ENCODE peak calls at places on chromosomes 4 and X, in seven cellular contexts. B is fibroblast of lung, Q is fibroblast of mammary gland, G is esophagus squamous epithelium, J is AG04450, W is thyroid gland, U is tibial artery. K is an unnamed sample.

GRCh38 chrX:155334486-155335316 is at the start of gene CLIC2:
- DNase-seq in B (peak; percentile 84), W (peak; percentile 67), U (no peak), Q (peak; percentile 95), J (peak; percentile 59), G (no peak), K (no peak)

GRCh38 chr4:76277667-76278066 is 26.1 kb downstream of the FAM47E start:
- DNase-seq in B (no peak), G (no peak), W (no peak), U (no peak), J (no peak), Q (no peak), K (no peak)

GRCh38 chr4:6001965-6002833 is 16.0 kb downstream of the C4orf50 start:
- DNase-seq in B (no peak), J (no peak), Q (no peak), W (no peak), U (peak; percentile 31), G (no peak), K (no peak)

GRCh38 chr4:14180983-14181601 is 553.6 kb upstream of the BOD1L1 start:
- DNase-seq in G (no peak), J (no peak), W (no peak), B (no peak), U (no peak), Q (no peak), K (no peak)

GRCh38 chrX:116240446-116240845 is 69.9 kb downstream of the AGTR2 start:
- DNase-seq in B (peak; percentile 67), U (no peak), W (no peak), G (no peak), Q (peak; percentile 20), J (no peak), K (no peak)

GRCh38 chrX:56782362-56782761 is 53.3 kb downstream of the NBDY start:
- DNase-seq in Q (no peak), W (no peak), J (no peak), U (no peak), G (no peak), B (no peak), K (no peak)

GRCh38 chr4:52600275-52600674 is 58.8 kb downstream of the USP46 start:
- DNase-seq in B (no peak), U (no peak), J (no peak), Q (no peak), W (peak; percentile 46), G (no peak), K (no peak)

GRCh38 chrX:47900833-47901232 is 64.1 kb downstream of the ZNF81 start:
- DNase-seq in B (no peak), G (no peak), J (no peak), W (no peak), U (no peak), Q (no peak), K (no peak)

GRCh38 chrX:117376460-117376859 is 740.1 kb downstream of the KLHL13 start:
- DNase-seq in W (no peak), Q (peak; percentile 7), B (no peak), G (no peak), U (no peak), J (no peak), K (no peak)

GRCh38 chrX:15686818-15687685 is 22.4 kb upstream of the CLTRN start:
- DNase-seq in G (no peak), U (peak; percentile 61), W (peak; percentile 33), J (no peak), B (peak; percentile 57), Q (peak; percentile 68), K (peak; percentile 20)

GRCh38 chr4:14787894-14788293 is 214.4 kb upstream of the CPEB2 start:
- DNase-seq in Q (peak; percentile 31), J (no peak), U (no peak), W (no peak), B (peak; percentile 12), G (no peak), K (no peak)

GRCh38 chr4:101081695-101082369 is 265.5 kb downstream of the PPP3CA start:
- DNase-seq in W (no peak), G (no peak), B (no peak), U (no peak), Q (no peak), J (no peak), K (no peak)

GRCh38 chr4:140151700-140152014 is 2.3 kb downstream of the MAML3 start:
- DNase-seq in Q (peak; percentile 69), U (peak; percentile 89), G (no peak), W (peak; percentile 94), B (peak; percentile 87), J (no peak), K (peak; percentile 78)

GRCh38 chr4:164210377-164210776 is 543.6 kb upstream of the SMIM31 start:
- DNase-seq in Q (no peak), G (no peak), J (no peak), U (no peak), B (peak; percentile 22), W (no peak), K (no peak)

GRCh38 chrX:104136241-104137019 is 20.4 kb downstream of the SLC25A53 start:
- DNase-seq in Q (peak; percentile 92), G (no peak), B (peak; percentile 91), W (peak; percentile 64), J (peak; percentile 79), U (peak; percentile 72), K (peak; percentile 47)

GRCh38 chr4:10727140-10727880 is 42.7 kb upstream of the CLNK start:
- DNase-seq in G (no peak), U (no peak), B (no peak), W (peak; percentile 68), J (no peak), Q (no peak), K (no peak)

GRCh38 chr4:87985097-87985886 is 9.8 kb downstream of the SPP1 start:
- DNase-seq in U (peak; percentile 73), B (peak; percentile 43), J (no peak), G (no peak), Q (peak; percentile 39), W (peak; percentile 69), K (peak; percentile 38)

DNA sequence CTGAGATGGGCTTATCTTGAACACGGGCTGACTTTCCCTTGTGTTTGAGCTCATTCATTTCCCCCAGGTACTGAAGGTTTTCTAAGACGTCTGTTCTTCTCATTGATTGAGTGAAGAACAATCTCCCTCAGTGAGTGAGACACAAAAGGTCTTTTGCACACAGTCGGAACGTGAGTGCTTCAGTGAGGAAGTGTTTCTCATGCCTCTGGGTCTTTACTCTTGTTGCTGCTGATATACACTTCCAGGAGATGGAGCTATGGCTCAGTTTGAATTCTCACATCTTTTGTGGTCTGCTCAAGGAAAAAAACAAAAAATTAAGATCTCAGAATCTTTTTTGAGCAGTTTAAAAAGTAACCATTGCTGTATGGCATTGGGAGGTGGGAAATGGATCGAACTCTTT is 981.9 kb upstream of the TENM3 start:
- DNase-seq in W (no peak), G (no peak), J (peak; percentile 3), B (peak; percentile 44), Q (peak; percentile 17), U (no peak), K (no peak)
- TF ChIP-seq CTCF in W (no peak), G (no peak), J (peak; percentile 61), B (peak; percentile 56), Q (peak; percentile 29), U (no peak), K (no peak)

DNA sequence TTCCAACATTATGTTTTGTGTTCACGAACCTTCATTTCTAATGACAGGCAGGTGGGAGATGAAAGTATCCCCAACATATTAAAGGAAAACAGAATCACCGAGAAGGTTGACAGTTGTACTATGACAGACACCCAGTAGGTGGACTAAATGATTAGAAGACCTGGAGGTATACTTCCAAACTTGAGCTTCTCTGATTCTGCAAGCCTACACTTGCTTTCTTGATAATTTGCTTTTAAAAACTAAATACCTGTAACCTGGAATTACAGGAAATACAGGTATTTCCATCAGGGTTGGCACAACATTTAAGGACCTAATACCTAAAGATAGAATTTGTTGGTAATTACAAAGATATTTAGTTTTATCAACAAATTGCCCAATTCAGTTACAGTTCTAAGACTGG is 43.4 kb downstream of the C4orf51 start:
- DNase-seq in U (no peak), J (no peak), W (no peak), Q (no peak), G (no peak), B (no peak), K (no peak)
- TF ChIP-seq CTCF in U (no peak), J (no peak), W (no peak), Q (no peak), G (peak; percentile 56), B (no peak), K (no peak)

DNA sequence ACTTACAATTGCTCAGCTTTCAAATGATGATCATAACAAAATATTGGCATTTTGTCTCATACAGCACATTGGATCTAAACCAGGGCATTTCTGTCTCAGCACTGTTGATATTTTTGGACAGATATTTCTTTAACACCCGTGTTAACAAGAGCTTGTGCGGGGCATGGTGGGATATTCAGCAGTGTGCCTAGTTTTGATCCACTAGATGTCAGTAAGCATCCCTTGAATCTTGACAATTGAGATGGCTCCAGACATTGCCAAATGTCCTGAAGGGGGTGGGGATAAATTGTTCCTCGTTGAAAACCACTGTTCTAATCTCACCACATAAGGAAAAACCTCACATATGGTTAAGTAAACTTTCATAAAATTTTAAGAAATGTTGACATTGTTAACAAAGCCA is 806.3 kb downstream of the STIM2 start:
- DNase-seq in U (no peak), Q (peak; percentile 22), W (no peak), J (no peak), G (no peak), B (peak; percentile 18), K (no peak)
- TF ChIP-seq CTCF in U (no peak), Q (peak; percentile 6), W (no peak), J (no peak), G (no peak), B (no peak), K (no peak)

GRCh38 chrX:107449490-107450175 is at the start of gene FRMPD3:
- DNase-seq in Q (no peak), U (no peak), W (peak; percentile 32), J (no peak), B (no peak), G (no peak), K (peak; percentile 47)

GRCh38 chrX:107448625-107449468 is 605 bp upstream of the FRMPD3 start:
- DNase-seq in Q (no peak), B (no peak), W (peak; percentile 55), G (no peak), J (no peak), U (no peak), K (peak; percentile 51)

GRCh38 chrX:107451754-107452153 is 2.3 kb downstream of the FRMPD3 start:
- DNase-seq in W (peak; percentile 50), B (no peak), G (no peak), U (no peak), J (no peak), Q (no peak), K (peak; percentile 46)

GRCh38 chrX:107447642-107448041 is 1.8 kb upstream of the FRMPD3 start:
- DNase-seq in J (no peak), U (no peak), G (no peak), W (no peak), Q (peak; percentile 7), B (no peak), K (no peak)

DNA sequence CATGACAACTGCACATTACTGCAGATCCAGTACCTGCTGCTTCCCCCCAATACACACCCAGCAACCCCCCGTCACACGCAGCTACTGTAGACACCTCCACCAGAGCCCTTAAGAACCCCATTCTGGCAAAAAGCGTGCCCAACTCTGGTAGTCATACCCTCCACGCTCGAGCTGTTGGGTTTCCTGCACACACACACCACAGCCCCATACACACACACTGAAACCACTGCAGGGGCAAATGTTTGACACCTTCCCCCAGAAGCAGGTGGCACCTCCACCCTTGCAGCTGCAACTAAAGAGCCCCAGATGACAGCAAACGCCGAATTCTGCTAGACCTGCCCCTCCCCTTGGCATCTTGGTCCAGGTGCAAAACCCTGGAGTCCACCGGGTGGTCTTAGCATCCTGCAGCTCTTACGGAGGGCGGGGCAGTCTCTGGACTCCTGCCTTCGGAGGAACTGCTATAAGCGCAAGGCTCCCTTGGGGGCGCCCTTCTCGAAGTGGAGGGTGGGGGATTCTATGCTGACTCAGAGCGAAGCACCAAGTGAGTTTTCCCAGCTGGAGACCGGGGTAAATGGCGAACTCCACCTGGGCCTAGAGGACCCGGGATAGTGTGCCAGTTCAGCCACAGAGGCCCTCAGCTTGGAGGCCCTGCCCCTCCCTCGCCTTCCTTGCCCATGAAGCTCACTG is 1.5 kb downstream of the FRMPD3 start:
- DNase-seq in J (no peak), G (no peak), W (peak; percentile 46), B (no peak), Q (peak; percentile 10), U (no peak), K (peak; percentile 78)
- TF ChIP-seq CTCF in J (no peak), G (no peak), W (no peak), B (no peak), Q (no peak), U (no peak), K (peak; percentile 28)

K was measured in glutamatergic neuron.